ENCODE peak calls at places on chromosomes 4 and X, in eight cellular contexts. I, Z, X, B, W, E, Q and S are unnamed samples.

GRCh38 chr4:70841951-70842350 is 2.3 kb upstream of the GRSF1 start:
- DNase-seq in Z (no peak), W (no peak), I (no peak), X (no peak), E (no peak), B (no peak), Q (no peak), S (no peak)

GRCh38 chr4:132227349-132228165 is 921.5 kb upstream of the PCDH10 start:
- DNase-seq in W (no peak), B (peak), Z (peak), Q (peak), I (no peak), X (peak), E (peak), S (peak)

GRCh38 chr4:85147481-85148076 is 181.1 kb upstream of the WDFY3 start:
- DNase-seq in X (peak), Q (peak), W (peak), I (peak), B (peak), Z (peak), E (peak), S (peak)

GRCh38 chrX:54042609-54043010 is 1.7 kb downstream of the PHF8 start:
- DNase-seq in Q (peak), Z (peak), X (peak), B (peak), E (peak), W (no peak), I (peak), S (peak)

GRCh38 chr4:25290490-25291067 is 22.0 kb upstream of the ZCCHC4 start:
- DNase-seq in E (no peak), Q (no peak), I (no peak), W (no peak), B (no peak), Z (peak), X (no peak), S (no peak)

GRCh38 chr4:176988226-176988625 is 195.5 kb upstream of the VEGFC start:
- DNase-seq in W (no peak), E (no peak), Z (no peak), Q (peak), X (peak), B (peak), I (no peak), S (no peak)

GRCh38 chr4:145808848-145809512 is 129.0 kb downstream of the C4orf51 start:
- DNase-seq in Z (no peak), B (no peak), I (no peak), W (no peak), Q (no peak), X (no peak), E (no peak), S (no peak)

GRCh38 chr4:135243960-135244561 is 1042.5 kb upstream of the PABPC4L start:
- DNase-seq in Q (no peak), E (peak), B (no peak), Z (no peak), X (no peak), W (no peak), I (no peak), S (no peak)

GRCh38 chr4:139279723-139280620 is at the start of gene MGARP:
- DNase-seq in Q (no peak), Z (no peak), W (no peak), E (peak), B (no peak), X (peak), I (no peak), S (peak)

GRCh38 chr4:79528241-79528706 is 120.2 kb upstream of the GK2 start:
- DNase-seq in W (no peak), B (no peak), Z (no peak), I (no peak), E (no peak), Q (peak), X (no peak), S (no peak)

GRCh38 chrX:150486011-150486410 is 82.4 kb upstream of the MTM1 start:
- DNase-seq in Z (peak), I (peak), W (no peak), X (peak), B (peak), Q (peak), E (peak), S (peak)

GRCh38 chrX:13761606-13762005 is 27.1 kb downstream of the OFD1 start:
- DNase-seq in E (no peak), Z (no peak), X (peak), W (no peak), Q (peak), B (no peak), I (no peak), S (peak)

GRCh38 chr4:13248621-13249298 is 235.4 kb downstream of the RAB28 start:
- DNase-seq in Z (peak), W (no peak), I (no peak), E (no peak), X (no peak), B (peak), Q (peak), S (no peak)

GRCh38 chrX:38212246-38212645 is 8.4 kb downstream of the SRPX start:
- DNase-seq in Q (no peak), B (no peak), W (no peak), X (no peak), Z (no peak), I (no peak), E (no peak), S (no peak)

GRCh38 chr4:183532823-183533222 is 28.0 kb downstream of the ING2 start:
- DNase-seq in Q (peak), Z (no peak), W (no peak), X (no peak), E (no peak), B (peak), I (no peak), S (no peak)